ENCODE peak calls at places on chromosomes 6 and 20, in eight cellular contexts. One of them, this sample, is unnamed.
A peak's percentile ranks its signal among the peaks of the same experiment; 100 is the strongest.

GRCh38 chr6:18154507-18155272 is at the start of gene TPMT:
- DNase-seq in GM12878: no peak
- DNase-seq in A549: no peak
- DNase-seq in K562: peak; percentile 49
- DNase-seq in HCT116: no peak
- DNase-seq in H1: peak; percentile 98
- DNase-seq in HepG2: no peak
- DNase-seq in SK-N-SH: no peak
- DNase-seq in this sample: no peak

GRCh38 chr6:16129623-16130243 is 847 bp downstream of the MYLIP start:
- DNase-seq in GM12878: no peak
- DNase-seq in A549: no peak
- DNase-seq in K562: peak; percentile 41
- DNase-seq in HCT116: no peak
- DNase-seq in H1: peak; percentile 56
- DNase-seq in HepG2: no peak
- DNase-seq in SK-N-SH: no peak
- DNase-seq in this sample: peak; percentile 5

GRCh38 chr20:57434390-57434700 is 43.1 kb downstream of the RBM38 start:
- DNase-seq in GM12878: no peak
- DNase-seq in A549: no peak
- DNase-seq in K562: no peak
- DNase-seq in HCT116: no peak
- DNase-seq in H1: no peak
- DNase-seq in HepG2: no peak
- DNase-seq in SK-N-SH: no peak
- DNase-seq in this sample: no peak

GRCh38 chr6:37020426-37021211 is 15.2 kb downstream of the FGD2 start:
- DNase-seq in GM12878: no peak
- DNase-seq in A549: no peak
- DNase-seq in K562: no peak
- DNase-seq in HCT116: no peak
- DNase-seq in H1: no peak
- DNase-seq in HepG2: no peak
- DNase-seq in SK-N-SH: no peak
- DNase-seq in this sample: no peak

GRCh38 chr6:920512-920911 is 227.6 kb upstream of the EXOC2 start:
- DNase-seq in GM12878: no peak
- DNase-seq in A549: no peak
- DNase-seq in K562: no peak
- DNase-seq in HCT116: no peak
- DNase-seq in H1: no peak
- DNase-seq in HepG2: no peak
- DNase-seq in SK-N-SH: no peak
- DNase-seq in this sample: no peak

GRCh38 chr6:144331610-144332009 is 46.5 kb downstream of the UTRN start:
- DNase-seq in GM12878: no peak
- DNase-seq in A549: peak; percentile 13
- DNase-seq in K562: no peak
- DNase-seq in HCT116: no peak
- DNase-seq in H1: no peak
- DNase-seq in HepG2: no peak
- DNase-seq in SK-N-SH: no peak
- DNase-seq in this sample: peak; percentile 93

GRCh38 chr6:146861029-146861563 is 262.3 kb downstream of the ADGB start:
- DNase-seq in GM12878: no peak
- DNase-seq in A549: no peak
- DNase-seq in K562: no peak
- DNase-seq in HCT116: no peak
- DNase-seq in H1: no peak
- DNase-seq in HepG2: no peak
- DNase-seq in SK-N-SH: no peak
- DNase-seq in this sample: no peak

GRCh38 chr6:72939029-72939428 is 286.3 kb downstream of the KHDC1L start:
- DNase-seq in GM12878: no peak
- DNase-seq in A549: no peak
- DNase-seq in K562: no peak
- DNase-seq in HCT116: no peak
- DNase-seq in H1: no peak
- DNase-seq in HepG2: no peak
- DNase-seq in SK-N-SH: no peak
- DNase-seq in this sample: no peak

GRCh38 chr20:51199920-51200319 is 177.0 kb upstream of the KCNG1 start:
- DNase-seq in GM12878: no peak
- DNase-seq in A549: no peak
- DNase-seq in K562: peak; percentile 8
- DNase-seq in HCT116: no peak
- DNase-seq in H1: no peak
- DNase-seq in HepG2: no peak
- DNase-seq in SK-N-SH: no peak
- DNase-seq in this sample: no peak

GRCh38 chr6:135673671-135674309 is 176.2 kb upstream of the AHI1 start:
- DNase-seq in GM12878: no peak
- DNase-seq in A549: no peak
- DNase-seq in K562: no peak
- DNase-seq in HCT116: no peak
- DNase-seq in H1: no peak
- DNase-seq in HepG2: no peak
- DNase-seq in SK-N-SH: no peak
- DNase-seq in this sample: peak; percentile 79
- TF ChIP-seq RAD21 in GM12878: no peak
- TF ChIP-seq RAD21 in A549: no peak
- TF ChIP-seq RAD21 in K562: no peak
- TF ChIP-seq RAD21 in HCT116: no peak
- TF ChIP-seq RAD21 in H1: no peak
- TF ChIP-seq RAD21 in HepG2: no peak
- TF ChIP-seq RAD21 in SK-N-SH: no peak
- TF ChIP-seq RAD21 in this sample: no peak

DNA sequence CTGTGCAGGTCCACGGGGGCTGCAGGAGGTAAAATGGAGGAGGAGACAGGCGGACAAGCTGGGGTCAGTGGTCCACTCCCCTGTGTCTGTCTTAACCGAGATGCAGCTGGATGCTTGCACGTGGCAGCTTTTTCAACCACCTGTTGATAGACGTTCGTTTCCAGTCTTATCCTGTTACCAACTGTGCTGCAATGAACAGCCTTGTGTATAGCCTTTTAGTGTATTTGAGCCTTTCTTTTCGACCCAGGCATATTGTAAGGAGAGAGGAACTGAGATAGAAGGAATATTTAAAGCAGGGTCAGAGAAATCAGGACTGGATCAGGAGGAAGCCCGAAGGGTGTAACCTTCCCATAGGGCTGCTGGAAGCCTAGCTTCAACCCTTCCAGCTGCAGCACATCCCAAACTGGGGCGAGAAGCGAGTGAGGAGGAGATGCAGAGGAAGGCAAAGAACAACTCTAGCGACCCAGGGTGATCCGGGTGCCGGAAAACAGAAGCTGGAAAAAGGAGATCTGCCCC is 11.4 kb downstream of the TRIM31 start:
- DNase-seq in GM12878: no peak
- DNase-seq in A549: no peak
- DNase-seq in K562: no peak
- DNase-seq in HCT116: no peak
- DNase-seq in H1: no peak
- DNase-seq in HepG2: peak; percentile 29
- DNase-seq in SK-N-SH: peak; percentile 36
- DNase-seq in this sample: no peak
- TF ChIP-seq RAD21 in GM12878: no peak
- TF ChIP-seq RAD21 in A549: no peak
- TF ChIP-seq RAD21 in K562: no peak
- TF ChIP-seq RAD21 in HCT116: no peak
- TF ChIP-seq RAD21 in H1: no peak
- TF ChIP-seq RAD21 in HepG2: no peak
- TF ChIP-seq RAD21 in SK-N-SH: no peak
- TF ChIP-seq RAD21 in this sample: no peak

DNA sequence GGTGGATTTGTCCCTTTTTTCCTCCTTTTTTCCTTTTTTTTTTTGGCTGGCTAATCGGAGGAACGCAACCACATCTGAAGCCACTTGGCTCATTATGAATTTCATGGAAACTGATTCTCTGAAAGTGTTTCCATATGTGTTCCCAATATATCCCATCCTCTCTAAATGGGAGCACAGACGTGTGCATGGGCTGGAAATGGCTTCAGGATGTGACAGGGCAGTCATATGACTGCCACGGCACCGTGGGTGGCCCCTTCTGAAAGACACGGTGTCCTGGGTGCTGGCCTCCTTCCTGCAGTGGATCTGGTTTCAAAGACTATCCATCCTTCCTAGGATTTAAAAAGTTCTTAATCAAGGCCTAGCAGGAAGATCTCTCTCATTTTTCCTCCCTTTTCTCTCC is 160.9 kb upstream of the SUPT3H start:
- DNase-seq in GM12878: no peak
- DNase-seq in A549: no peak
- DNase-seq in K562: no peak
- DNase-seq in HCT116: no peak
- DNase-seq in H1: no peak
- DNase-seq in HepG2: no peak
- DNase-seq in SK-N-SH: no peak
- DNase-seq in this sample: no peak
- TF ChIP-seq RAD21 in GM12878: no peak
- TF ChIP-seq RAD21 in A549: no peak
- TF ChIP-seq RAD21 in K562: no peak
- TF ChIP-seq RAD21 in HCT116: no peak
- TF ChIP-seq RAD21 in H1: no peak
- TF ChIP-seq RAD21 in HepG2: no peak
- TF ChIP-seq RAD21 in SK-N-SH: no peak
- TF ChIP-seq RAD21 in this sample: no peak

GRCh38 chr20:11687546-11688292 is 230.0 kb upstream of the BTBD3 start:
- DNase-seq in GM12878: no peak
- DNase-seq in A549: peak; percentile 59
- DNase-seq in K562: no peak
- DNase-seq in HCT116: no peak
- DNase-seq in H1: no peak
- DNase-seq in HepG2: peak; percentile 84
- DNase-seq in SK-N-SH: no peak
- DNase-seq in this sample: no peak
- TF ChIP-seq RAD21 in GM12878: no peak
- TF ChIP-seq RAD21 in A549: no peak
- TF ChIP-seq RAD21 in K562: no peak
- TF ChIP-seq RAD21 in HCT116: no peak
- TF ChIP-seq RAD21 in H1: no peak
- TF ChIP-seq RAD21 in HepG2: no peak
- TF ChIP-seq RAD21 in SK-N-SH: no peak
- TF ChIP-seq RAD21 in this sample: no peak

GRCh38 chr20:56343861-56344381 is 14.9 kb upstream of the FAM210B start:
- DNase-seq in GM12878: no peak
- DNase-seq in A549: peak; percentile 59
- DNase-seq in K562: peak; percentile 76
- DNase-seq in HCT116: no peak
- DNase-seq in H1: peak; percentile 98
- DNase-seq in HepG2: no peak
- DNase-seq in SK-N-SH: peak; percentile 87
- DNase-seq in this sample: peak; percentile 24
- TF ChIP-seq RAD21 in GM12878: peak; percentile 64
- TF ChIP-seq RAD21 in A549: peak; percentile 82
- TF ChIP-seq RAD21 in K562: peak; percentile 90
- TF ChIP-seq RAD21 in HCT116: peak; percentile 38
- TF ChIP-seq RAD21 in H1: peak; percentile 96
- TF ChIP-seq RAD21 in HepG2: peak; percentile 77
- TF ChIP-seq RAD21 in SK-N-SH: peak; percentile 72
- TF ChIP-seq RAD21 in this sample: peak; percentile 71

This sample was measured in IMR-90.